ENCODE peak calls at places on chromosomes 3 and 15, in four cellular contexts. K is Kasumi-1; O is activated effector memory CD4-positive, alpha-beta T cell treated with anti-CD3 and anti-CD28 coated beads, Interleukin-2, amount 50 U/mL, for 16 hours; I is nephron progenitor cell. J is an unnamed sample.

GRCh38 chr3:69983546-69984265 is 15.8 kb upstream of the SAMMSON start:
- DNase-seq in K (no peak), O (no peak), I (no peak), J (no peak)

GRCh38 chr3:43691120-43692002 is 623 bp downstream of the ABHD5 start:
- DNase-seq in K (peak), O (peak), I (peak), J (peak)

GRCh38 chr15:96122077-96123027 is 208.1 kb upstream of the NR2F2 start:
- DNase-seq in K (no peak), O (no peak), I (no peak), J (no peak)

GRCh38 chr15:67280217-67280616 is 25.6 kb downstream of the IQCH start:
- DNase-seq in K (no peak), O (no peak), I (no peak), J (no peak)

GRCh38 chr3:111112913-111113312 is 41.3 kb downstream of the NECTIN3 start:
- DNase-seq in K (no peak), O (no peak), I (no peak), J (no peak)

GRCh38 chr3:43892535-43892934 is 201.8 kb downstream of the ABHD5 start:
- DNase-seq in K (peak), O (no peak), I (peak), J (no peak)

GRCh38 chr3:47047673-47048072 is 68.2 kb downstream of the NBEAL2 start:
- DNase-seq in K (no peak), O (no peak), I (no peak), J (no peak)

GRCh38 chr3:13022348-13023250 is 50.6 kb downstream of the IQSEC1 start:
- DNase-seq in K (no peak), O (no peak), I (peak), J (peak)

GRCh38 chr3:193744822-193745684 is 152.0 kb downstream of the OPA1 start:
- DNase-seq in K (no peak), O (no peak), I (no peak), J (no peak)

GRCh38 chr3:64988188-64988587 is 300.4 kb upstream of the ADAMTS9 start:
- DNase-seq in K (no peak), O (no peak), I (no peak), J (no peak)

GRCh38 chr15:98330692-98331435 is 317.5 kb upstream of the IGF1R start:
- DNase-seq in K (no peak), O (no peak), I (no peak), J (no peak)

GRCh38 chr3:32596926-32597369 is 26.3 kb upstream of the DYNC1LI1 start:
- DNase-seq in K (no peak), O (no peak), I (no peak), J (no peak)

GRCh38 chr3:159766563-159767185 is 222.0 kb upstream of the IL12A start:
- DNase-seq in K (peak), O (no peak), I (no peak), J (peak)

GRCh38 chr15:74445816-74446763 is 12.3 kb upstream of the SEMA7A start:
- DNase-seq in K (no peak), O (peak), I (no peak), J (no peak)

GRCh38 chr15:41501961-41502786 is 8.5 kb downstream of the ITPKA start:
- DNase-seq in K (no peak), O (peak), I (peak), J (peak)

GRCh38 chr3:46110701-46111493 is 83.6 kb upstream of the XCR1 start:
- DNase-seq in K (peak), O (no peak), I (no peak), J (no peak)

GRCh38 chr3:10194328-10195071 is 29.8 kb downstream of the IRAK2 start:
- DNase-seq in K (peak), O (peak), I (no peak), J (no peak)

GRCh38 chr3:31417486-31417885 is 115.2 kb upstream of the STT3B start:
- DNase-seq in K (no peak), O (no peak), I (no peak), J (no peak)

GRCh38 chr15:88243156-88243555 is 13.4 kb downstream of the NTRK3 start:
- DNase-seq in K (no peak), O (no peak), I (no peak), J (no peak)

GRCh38 chr15:68208136-68208535 is 3.0 kb upstream of the CALML4 start:
- DNase-seq in K (no peak), O (peak), I (no peak), J (no peak)

GRCh38 chr15:51133140-51133630 is 38.5 kb upstream of the TNFAIP8L3 start:
- DNase-seq in K (no peak), O (no peak), I (no peak), J (no peak)

GRCh38 chr3:44880284-44880683 is 5.9 kb downstream of the TGM4 start:
- DNase-seq in K (no peak), O (peak), I (no peak), J (no peak)

GRCh38 chr3:186831795-186832194 is 10.7 kb upstream of the ADIPOQ start:
- DNase-seq in K (no peak), O (no peak), I (no peak), J (no peak)

GRCh38 chr3:125381743-125382142 is 6.6 kb upstream of the ZNF148 start:
- DNase-seq in K (no peak), O (peak), I (no peak), J (no peak)